ENCODE peak calls at places on chromosomes 16 and 17, in five cellular contexts. R, J, V, B and C are unnamed samples.

GRCh38 chr16:23286131-23286532 is 16.0 kb upstream of the SCNN1B start:
- DNase-seq in R (no peak), J (no peak), V (no peak), B (no peak), C (no peak)

GRCh38 chr17:40516581-40517285 is 15.3 kb upstream of the TNS4 start:
- DNase-seq in R (no peak), J (no peak), V (no peak), B (peak), C (no peak)

GRCh38 chr17:55038291-55038690 is 69.7 kb downstream of the STXBP4 start:
- DNase-seq in R (no peak), J (no peak), V (no peak), B (no peak), C (no peak)

GRCh38 chr17:79800325-79801155 is 3.7 kb upstream of the CBX8 start:
- DNase-seq in R (no peak), J (no peak), V (peak), B (no peak), C (no peak)

GRCh38 chr16:67169011-67169451 is 1.3 kb upstream of the NOL3 start:
- DNase-seq in R (no peak), J (no peak), V (peak), B (no peak), C (no peak)

GRCh38 chr16:67537270-67537635 is 8.6 kb downstream of the RIPOR1 start:
- DNase-seq in R (no peak), J (no peak), V (peak), B (no peak), C (no peak)

GRCh38 chr17:16439303-16439791 is 24.0 kb downstream of the TRPV2 start:
- DNase-seq in R (no peak), J (no peak), V (no peak), B (no peak), C (no peak)

GRCh38 chr17:38324141-38324540 is 19.6 kb downstream of the GPR179 start:
- DNase-seq in R (no peak), J (no peak), V (no peak), B (no peak), C (no peak)

GRCh38 chr17:6350806-6351205 is 84.1 kb downstream of the AIPL1 start:
- DNase-seq in R (no peak), J (no peak), V (no peak), B (no peak), C (no peak)

GRCh38 chr16:86848821-86849220 is 270.5 kb downstream of the FOXL1 start:
- DNase-seq in R (no peak), J (no peak), V (no peak), B (no peak), C (no peak)

GRCh38 chr17:4900231-4901107 is 1.1 kb downstream of the C17orf107 start:
- DNase-seq in R (no peak), J (no peak), V (peak), B (peak), C (no peak)

GRCh38 chr16:84950906-84951305 is 60.4 kb downstream of the ZDHHC7 start:
- DNase-seq in R (no peak), J (no peak), V (peak), B (peak), C (no peak)

GRCh38 chr16:19289805-19290490 is 4.4 kb downstream of the CLEC19A start:
- DNase-seq in R (no peak), J (no peak), V (peak), B (no peak), C (no peak)

GRCh38 chr17:42928714-42929496 is 28.3 kb downstream of the G6PC1 start:
- DNase-seq in R (no peak), J (no peak), V (peak), B (peak), C (no peak)

GRCh38 chr16:85488414-85488813 is 124.7 kb upstream of the GSE1 start:
- DNase-seq in R (no peak), J (no peak), V (no peak), B (no peak), C (no peak)

GRCh38 chr17:72502111-72502939 is 381.5 kb downstream of the SOX9 start:
- DNase-seq in R (no peak), J (no peak), V (no peak), B (no peak), C (no peak)

GRCh38 chr16:23729503-23730424 is 16.7 kb upstream of the ERN2 start:
- DNase-seq in R (no peak), J (no peak), V (peak), B (no peak), C (no peak)

GRCh38 chr16:81654346-81654745 is 124.7 kb upstream of the PLCG2 start:
- DNase-seq in R (no peak), J (no peak), V (no peak), B (no peak), C (no peak)

GRCh38 chr17:77959926-77960521 is 1.5 kb downstream of the TNRC6C start:
- DNase-seq in R (no peak), J (no peak), V (peak), B (peak), C (peak)

GRCh38 chr17:35801583-35802224 is 6.3 kb upstream of the MMP28 start:
- DNase-seq in R (no peak), J (no peak), V (no peak), B (no peak), C (peak)

GRCh38 chr16:29824589-29825144 is 4.4 kb downstream of the MVP start:
- DNase-seq in R (no peak), J (no peak), V (no peak), B (no peak), C (no peak)

GRCh38 chr17:59329558-59330313 is 1.7 kb upstream of the YPEL2 start:
- DNase-seq in R (no peak), J (peak), V (peak), B (peak), C (peak)

GRCh38 chr16:55534773-55535172 is 25.9 kb downstream of the LPCAT2 start:
- DNase-seq in R (no peak), J (no peak), V (no peak), B (no peak), C (peak)